ENCODE peak calls at places on chromosomes 5 and 9, in ten cellular contexts. L, W, H, T, U, S, Q, E, F and J are unnamed samples.

GRCh38 chr5:157026789-157027424 is 32.0 kb downstream of the HAVCR1 start:
- DNase-seq in W (no peak), L (no peak), F (no peak), S (no peak), H (no peak), T (no peak), U (no peak), Q (peak), E (peak), J (peak)

GRCh38 chr5:7904170-7904569 is 35.2 kb downstream of the MTRR start:
- DNase-seq in S (no peak), H (peak), F (no peak), L (no peak), U (no peak), T (no peak), Q (no peak), E (no peak), W (no peak), J (no peak)

GRCh38 chr5:143372187-143372829 is 31.2 kb downstream of the NR3C1 start:
- DNase-seq in U (no peak), E (no peak), Q (no peak), H (no peak), W (no peak), T (no peak), F (no peak), S (no peak), L (no peak), J (no peak)

GRCh38 chr9:136267261-136268111 is 21.9 kb upstream of the QSOX2 start:
- DNase-seq in W (peak), S (peak), H (peak), F (peak), E (peak), U (peak), Q (peak), L (peak), T (peak), J (peak)

GRCh38 chr9:135503371-135504261 is 3.1 kb downstream of the MRPS2 start:
- DNase-seq in L (no peak), S (no peak), E (no peak), W (no peak), T (no peak), H (no peak), Q (no peak), F (no peak), U (no peak), J (no peak)

GRCh38 chr9:126805546-126806262 is 864 bp downstream of the ZBTB43 start:
- DNase-seq in Q (peak), U (no peak), T (peak), H (peak), L (no peak), S (peak), E (peak), W (peak), F (peak), J (peak)

GRCh38 chr5:77607324-77607723 is 31.2 kb downstream of the OTP start:
- DNase-seq in E (no peak), L (no peak), W (no peak), S (no peak), U (no peak), Q (no peak), F (no peak), T (no peak), H (no peak), J (peak)

GRCh38 chr9:127399736-127400269 is 2.8 kb downstream of the SLC2A8 start:
- DNase-seq in T (no peak), L (no peak), E (no peak), W (no peak), Q (no peak), H (no peak), S (no peak), U (no peak), F (no peak), J (no peak)

GRCh38 chr5:10259916-10260315 is 9.8 kb downstream of the CCT5 start:
- DNase-seq in E (no peak), F (no peak), L (no peak), H (no peak), W (no peak), U (no peak), T (no peak), Q (no peak), S (no peak), J (no peak)

GRCh38 chr9:37407468-37407867 is 15.0 kb upstream of the GRHPR start:
- DNase-seq in H (peak), F (no peak), U (no peak), L (no peak), S (no peak), T (no peak), Q (peak), W (no peak), E (no peak), J (no peak)

GRCh38 chr5:142151436-142152382 is 43.1 kb downstream of the NDFIP1 start:
- DNase-seq in E (peak), T (no peak), H (peak), S (peak), U (no peak), Q (peak), L (peak), W (peak), F (no peak), J (peak)

GRCh38 chr5:102307232-102307631 is 11.1 kb upstream of the SLCO4C1 start:
- DNase-seq in E (no peak), T (no peak), F (no peak), L (no peak), Q (no peak), U (no peak), S (no peak), W (no peak), H (no peak), J (no peak)

GRCh38 chr5:20360243-20360642 is 372.2 kb upstream of the CDH18 start:
- DNase-seq in W (no peak), H (no peak), Q (no peak), T (no peak), E (no peak), L (no peak), F (no peak), U (no peak), S (no peak), J (peak)

GRCh38 chr5:146529984-146530383 is 14.0 kb upstream of the GPR151 start:
- DNase-seq in E (peak), U (no peak), W (no peak), F (no peak), Q (no peak), S (no peak), L (no peak), T (no peak), H (no peak), J (no peak)

GRCh38 chr9:69149321-69149807 is 24.7 kb upstream of the TJP2 start:
- DNase-seq in W (no peak), S (no peak), F (no peak), U (no peak), T (no peak), H (peak), L (no peak), E (no peak), Q (peak), J (peak)

GRCh38 chr9:72925126-72925810 is 27.6 kb downstream of the ALDH1A1 start:
- DNase-seq in S (no peak), E (no peak), H (no peak), F (no peak), L (no peak), W (no peak), T (no peak), Q (no peak), U (no peak), J (no peak)

GRCh38 chr9:122580360-122580759 is 2.8 kb downstream of the OR1L8 start:
- DNase-seq in H (peak), E (no peak), L (peak), U (no peak), T (no peak), W (no peak), F (no peak), Q (no peak), S (no peak), J (no peak)

GRCh38 chr9:113343732-113344231 is 3.7 kb upstream of the WDR31 start:
- DNase-seq in H (no peak), T (no peak), U (no peak), W (no peak), F (no peak), Q (no peak), L (peak), E (no peak), S (no peak), J (peak)

GRCh38 chr9:127202461-127203139 is 62.0 kb upstream of the GARNL3 start:
- DNase-seq in W (no peak), L (no peak), Q (no peak), T (no peak), H (no peak), S (no peak), F (no peak), E (no peak), U (no peak), J (no peak)

GRCh38 chr5:171307843-171308452 is 1.1 kb upstream of the TLX3 start:
- DNase-seq in F (no peak), Q (no peak), L (no peak), E (no peak), T (no peak), U (no peak), W (no peak), H (no peak), S (no peak), J (no peak)

GRCh38 chr9:36845844-36846243 is 188.2 kb downstream of the PAX5 start:
- DNase-seq in T (no peak), U (no peak), F (no peak), Q (no peak), E (no peak), H (no peak), S (no peak), W (no peak), L (no peak), J (no peak)

GRCh38 chr9:23431459-23431858 is 394.6 kb downstream of the ELAVL2 start:
- DNase-seq in W (no peak), Q (no peak), S (no peak), T (no peak), E (no peak), F (no peak), U (no peak), H (no peak), L (no peak), J (no peak)

GRCh38 chr5:87210743-87211142 is 56.9 kb upstream of the RASA1 start:
- DNase-seq in U (no peak), Q (no peak), L (no peak), T (no peak), S (no peak), F (no peak), W (no peak), H (no peak), E (no peak), J (no peak)

GRCh38 chr5:165130656-165131055 is 1625.2 kb downstream of the MAT2B start:
- DNase-seq in E (no peak), W (no peak), S (no peak), F (no peak), T (no peak), H (no peak), Q (no peak), U (no peak), L (no peak), J (no peak)